ENCODE peak calls at places on chromosomes 7 and 10, in five cellular contexts. C is pancreas, E is neural progenitor cell, L is uterus, X is adrenal gland. Y is an unnamed sample.

GRCh38 chr7:50142421-50143113 is 49.5 kb upstream of the ZPBP start:
- DNase-seq in X (no peak), L (no peak), E (peak), C (no peak), Y (no peak)

GRCh38 chr10:73717564-73717963 is 19.7 kb upstream of the AGAP5 start:
- DNase-seq in L (no peak), E (no peak), C (no peak), X (peak), Y (no peak)

GRCh38 chr7:44595934-44596635 is 10.3 kb upstream of the OGDH start:
- DNase-seq in C (no peak), E (no peak), X (no peak), L (no peak), Y (no peak)

GRCh38 chr7:4667776-4668509 is 14.2 kb upstream of the FOXK1 start:
- DNase-seq in X (no peak), L (no peak), C (no peak), E (no peak), Y (no peak)

GRCh38 chr10:79559726-79560125 is 481 bp downstream of the SFTPA2 start:
- DNase-seq in C (no peak), E (no peak), L (no peak), X (no peak), Y (no peak)

GRCh38 chr7:84975586-84976185 is 211.2 kb downstream of the SEMA3D start:
- DNase-seq in X (no peak), E (no peak), C (no peak), L (no peak), Y (no peak)

GRCh38 chr7:44433255-44434022 is 57.0 kb downstream of the NUDCD3 start:
- DNase-seq in X (no peak), E (no peak), C (no peak), L (no peak), Y (no peak)

GRCh38 chr7:89247207-89247606 is 451.7 kb upstream of the TEX47 start:
- DNase-seq in E (no peak), C (peak), X (no peak), L (no peak), Y (no peak)

GRCh38 chr7:157769016-157769869 is 432.4 kb downstream of the DNAJB6 start:
- DNase-seq in X (no peak), C (peak), L (no peak), E (peak), Y (no peak)

GRCh38 chr10:121527690-121528089 is 70.6 kb downstream of the FGFR2 start:
- DNase-seq in C (no peak), X (no peak), E (peak), L (peak), Y (no peak)

GRCh38 chr10:121332829-121333765 is 265.1 kb downstream of the FGFR2 start:
- DNase-seq in C (no peak), X (no peak), L (no peak), E (no peak), Y (no peak)

GRCh38 chr7:6385110-6385792 is 62.5 kb downstream of the DAGLB start:
- DNase-seq in E (no peak), L (no peak), C (no peak), X (no peak), Y (no peak)

GRCh38 chr10:104349623-104350142 is 4.0 kb upstream of the CFAP58 start:
- DNase-seq in X (no peak), C (no peak), E (no peak), L (no peak), Y (no peak)

Y was measured in cerebellar nuclear complex.